ENCODE peak calls at places on chromosomes 6 and 20, in eight cellular contexts. S, B, R, V, A, D, I and M are unnamed samples.

GRCh38 chr20:36344517-36345132 is 38.5 kb downstream of the DLGAP4 start:
- DNase-seq in S (peak), B (peak), R (peak), V (peak), A (peak), D (no peak), I (peak), M (peak)

GRCh38 chr6:85126448-85127178 is 323.3 kb upstream of the NT5E start:
- DNase-seq in S (peak), B (peak), R (peak), V (peak), A (no peak), D (no peak), I (peak), M (peak)

GRCh38 chr20:23414526-23415188 is 6.6 kb downstream of the NAPB start:
- DNase-seq in S (no peak), B (no peak), R (no peak), V (no peak), A (no peak), D (no peak), I (no peak), M (no peak)

GRCh38 chr6:52020961-52021570 is 66.3 kb downstream of the PKHD1 start:
- DNase-seq in S (no peak), B (peak), R (no peak), V (peak), A (no peak), D (no peak), I (no peak), M (peak)

GRCh38 chr6:45467853-45468252 is 90.1 kb upstream of the SUPT3H start:
- DNase-seq in S (peak), B (no peak), R (no peak), V (no peak), A (no peak), D (no peak), I (no peak), M (no peak)

GRCh38 chr6:156695747-156696146 is 81.4 kb upstream of the ARID1B start:
- DNase-seq in S (no peak), B (no peak), R (no peak), V (no peak), A (no peak), D (no peak), I (no peak), M (no peak)

GRCh38 chr6:156925718-156926607 is 148.8 kb downstream of the ARID1B start:
- DNase-seq in S (no peak), B (no peak), R (no peak), V (no peak), A (no peak), D (no peak), I (no peak), M (no peak)

GRCh38 chr20:44720617-44720993 is 5.4 kb downstream of the CCN5 start:
- DNase-seq in S (no peak), B (peak), R (no peak), V (peak), A (no peak), D (no peak), I (no peak), M (peak)

GRCh38 chr20:21656299-21657067 is 49.0 kb upstream of the PAX1 start:
- DNase-seq in S (no peak), B (no peak), R (no peak), V (no peak), A (no peak), D (no peak), I (no peak), M (no peak)

GRCh38 chr6:146289816-146290588 is 253.6 kb upstream of the RAB32 start:
- DNase-seq in S (peak), B (peak), R (peak), V (peak), A (no peak), D (no peak), I (no peak), M (peak)

GRCh38 chr6:21946298-21946783 is 350.5 kb downstream of the PRL start:
- DNase-seq in S (no peak), B (peak), R (peak), V (peak), A (no peak), D (no peak), I (no peak), M (peak)

GRCh38 chr6:1424306-1424927 is 35.0 kb downstream of the FOXF2 start:
- DNase-seq in S (peak), B (peak), R (no peak), V (peak), A (no peak), D (no peak), I (peak), M (peak)

GRCh38 chr6:137315081-137315480 is 95.9 kb upstream of the IFNGR1 start:
- DNase-seq in S (peak), B (no peak), R (no peak), V (no peak), A (no peak), D (no peak), I (no peak), M (no peak)

GRCh38 chr20:51368461-51369211 is 173.9 kb downstream of the NFATC2 start:
- DNase-seq in S (no peak), B (no peak), R (no peak), V (no peak), A (no peak), D (no peak), I (no peak), M (no peak)

GRCh38 chr6:125733516-125734300 is 15.7 kb upstream of the HEY2 start:
- DNase-seq in S (no peak), B (no peak), R (no peak), V (no peak), A (no peak), D (no peak), I (no peak), M (no peak)

GRCh38 chr6:140436023-140436811 is 1061.8 kb upstream of the CITED2 start:
- DNase-seq in S (no peak), B (peak), R (peak), V (peak), A (no peak), D (no peak), I (peak), M (no peak)

GRCh38 chr6:14706378-14706929 is 539.4 kb upstream of the JARID2 start:
- DNase-seq in S (no peak), B (peak), R (peak), V (peak), A (peak), D (peak), I (no peak), M (no peak)

GRCh38 chr20:6468751-6469150 is 298.7 kb upstream of the BMP2 start:
- DNase-seq in S (no peak), B (no peak), R (no peak), V (no peak), A (no peak), D (no peak), I (no peak), M (no peak)

GRCh38 chr20:19975436-19975799 is 41.7 kb upstream of the NAA20 start:
- DNase-seq in S (no peak), B (peak), R (no peak), V (peak), A (peak), D (peak), I (peak), M (no peak)

GRCh38 chr6:130381459-130382380 is 15.9 kb downstream of the TMEM200A start:
- DNase-seq in S (no peak), B (no peak), R (no peak), V (no peak), A (no peak), D (no peak), I (no peak), M (no peak)

GRCh38 chr6:116087437-116088027 is 13.1 kb upstream of the NT5DC1 start:
- DNase-seq in S (no peak), B (peak), R (no peak), V (no peak), A (no peak), D (no peak), I (no peak), M (no peak)

GRCh38 chr20:2292711-2293110 is 3.1 kb upstream of the TGM3 start:
- DNase-seq in S (peak), B (no peak), R (no peak), V (peak), A (peak), D (no peak), I (no peak), M (no peak)

GRCh38 chr6:6556738-6557503 is 31.6 kb upstream of the LY86 start:
- DNase-seq in S (peak), B (peak), R (no peak), V (peak), A (peak), D (no peak), I (peak), M (peak)

GRCh38 chr6:106027316-106027715 is 58.8 kb upstream of the PRDM1 start:
- DNase-seq in S (no peak), B (no peak), R (no peak), V (no peak), A (no peak), D (no peak), I (no peak), M (no peak)

GRCh38 chr6:170237999-170238740 is 52.7 kb downstream of the DLL1 start:
- DNase-seq in S (no peak), B (no peak), R (no peak), V (no peak), A (no peak), D (peak), I (no peak), M (no peak)

GRCh38 chr20:41213150-41213820 is 75.9 kb downstream of the PLCG1 start:
- DNase-seq in S (no peak), B (peak), R (no peak), V (peak), A (peak), D (no peak), I (no peak), M (no peak)

GRCh38 chr6:161021978-161022743 is 30.6 kb downstream of the MAP3K4 start:
- DNase-seq in S (no peak), B (no peak), R (no peak), V (no peak), A (no peak), D (no peak), I (no peak), M (no peak)

GRCh38 chr6:137914530-137915193 is 47.6 kb downstream of the TNFAIP3 start:
- DNase-seq in S (no peak), B (no peak), R (no peak), V (no peak), A (no peak), D (no peak), I (no peak), M (no peak)

GRCh38 chr6:24117016-24117415 is 9.0 kb upstream of the NRSN1 start:
- DNase-seq in S (no peak), B (no peak), R (peak), V (no peak), A (no peak), D (no peak), I (no peak), M (no peak)

GRCh38 chr6:29564875-29565274 is 5.3 kb upstream of the UBD start:
- DNase-seq in S (no peak), B (no peak), R (no peak), V (no peak), A (no peak), D (no peak), I (no peak), M (no peak)

GRCh38 chr6:12119085-12119588 is 107.0 kb downstream of the HIVEP1 start:
- DNase-seq in S (no peak), B (no peak), R (peak), V (peak), A (no peak), D (no peak), I (peak), M (no peak)

GRCh38 chr20:44810391-44811149 is at the start of gene RIMS4:
- DNase-seq in S (no peak), B (no peak), R (no peak), V (peak), A (no peak), D (no peak), I (peak), M (peak)

GRCh38 chr20:18831830-18832229 is 18.2 kb downstream of the SCP2D1 start:
- DNase-seq in S (no peak), B (peak), R (peak), V (no peak), A (no peak), D (no peak), I (no peak), M (no peak)

GRCh38 chr6:78844899-78845298 is 22.5 kb upstream of the IRAK1BP1 start:
- DNase-seq in S (no peak), B (no peak), R (no peak), V (no peak), A (no peak), D (no peak), I (no peak), M (no peak)

GRCh38 chr6:14476793-14477531 is 359.4 kb downstream of the CD83 start:
- DNase-seq in S (no peak), B (peak), R (peak), V (peak), A (peak), D (no peak), I (no peak), M (no peak)

GRCh38 chr6:23307516-23307915 is 738.1 kb downstream of the HDGFL1 start:
- DNase-seq in S (no peak), B (no peak), R (no peak), V (no peak), A (no peak), D (no peak), I (no peak), M (no peak)

GRCh38 chr20:2022163-2022562 is 28.3 kb upstream of the PDYN start:
- DNase-seq in S (peak), B (no peak), R (no peak), V (no peak), A (no peak), D (no peak), I (peak), M (no peak)

GRCh38 chr6:80872951-80873308 is 766.5 kb downstream of the BCKDHB start:
- DNase-seq in S (no peak), B (no peak), R (no peak), V (no peak), A (no peak), D (no peak), I (no peak), M (peak)

GRCh38 chr6:130134594-130134993 is 88.2 kb downstream of the SAMD3 start:
- DNase-seq in S (no peak), B (no peak), R (no peak), V (no peak), A (no peak), D (no peak), I (no peak), M (no peak)

GRCh38 chr20:62817975-62818591 is 1.2 kb downstream of the COL9A3 start:
- DNase-seq in S (no peak), B (no peak), R (no peak), V (no peak), A (no peak), D (no peak), I (peak), M (no peak)
- H3K4me3 ChIP-seq in S (no peak), B (no peak), R (no peak), V (no peak), A (peak), D (no peak), I (no peak), M (no peak)

DNA sequence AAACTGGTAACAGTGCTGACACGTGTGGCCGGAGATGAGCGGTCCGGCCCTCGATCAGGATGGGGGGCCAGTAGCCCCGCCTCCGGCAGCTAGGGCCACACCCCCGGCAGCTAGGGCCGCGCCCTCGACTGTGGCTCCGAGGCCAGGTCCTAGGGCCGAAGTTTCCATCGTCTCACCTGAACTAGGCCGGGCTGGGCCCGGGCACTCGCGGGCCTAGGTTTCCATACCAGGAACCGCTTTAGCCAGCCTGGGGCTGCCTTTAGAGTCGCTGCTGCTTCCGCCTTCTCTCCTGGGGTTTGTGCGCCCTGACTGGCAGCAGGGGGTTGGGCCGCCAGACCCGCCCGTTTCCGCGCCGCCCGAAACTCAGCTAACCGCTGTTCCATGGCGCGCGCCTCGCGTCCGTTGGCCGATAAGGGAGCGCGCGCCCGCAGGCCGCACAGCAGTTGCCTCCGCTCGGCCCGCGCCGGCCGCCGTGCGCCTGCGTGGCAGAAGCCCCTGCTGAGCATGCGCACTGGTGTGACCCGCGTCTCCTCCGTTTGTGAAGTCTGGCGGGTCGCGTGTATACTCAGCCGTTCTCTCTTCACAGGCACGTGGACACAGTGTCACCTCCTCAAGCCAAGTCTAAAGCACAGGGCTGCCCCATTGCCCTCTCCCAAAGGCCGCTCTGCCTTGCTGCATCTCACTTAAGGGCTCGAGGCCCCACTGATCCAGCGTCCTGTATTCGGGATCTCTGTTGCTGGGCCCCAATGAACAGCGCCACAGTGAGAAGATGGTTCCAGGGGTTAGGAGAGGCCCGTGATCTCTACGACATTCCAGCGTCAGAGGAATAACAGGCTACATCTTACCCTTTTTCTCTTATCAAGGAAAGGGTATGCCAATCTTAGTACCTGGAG is at the start of gene SAYSD1:
- DNase-seq in S (peak), B (peak), R (peak), V (peak), A (peak), D (peak), I (peak), M (peak)
- H3K4me3 ChIP-seq in S (peak), B (peak), R (peak), V (peak), A (peak), D (peak), I (peak), M (peak)

GRCh38 chr20:13821876-13822275 is 37.0 kb downstream of the NDUFAF5 start:
- DNase-seq in S (peak), B (no peak), R (no peak), V (peak), A (no peak), D (no peak), I (no peak), M (no peak)
- H3K4me3 ChIP-seq in S (no peak), B (no peak), R (no peak), V (no peak), A (no peak), D (no peak), I (no peak), M (no peak)

GRCh38 chr6:75935473-75935793 is 137.0 kb downstream of the IMPG1 start:
- DNase-seq in S (no peak), B (no peak), R (no peak), V (no peak), A (no peak), D (no peak), I (no peak), M (no peak)
- H3K4me3 ChIP-seq in S (no peak), B (peak), R (peak), V (peak), A (peak), D (no peak), I (peak), M (peak)

DNA sequence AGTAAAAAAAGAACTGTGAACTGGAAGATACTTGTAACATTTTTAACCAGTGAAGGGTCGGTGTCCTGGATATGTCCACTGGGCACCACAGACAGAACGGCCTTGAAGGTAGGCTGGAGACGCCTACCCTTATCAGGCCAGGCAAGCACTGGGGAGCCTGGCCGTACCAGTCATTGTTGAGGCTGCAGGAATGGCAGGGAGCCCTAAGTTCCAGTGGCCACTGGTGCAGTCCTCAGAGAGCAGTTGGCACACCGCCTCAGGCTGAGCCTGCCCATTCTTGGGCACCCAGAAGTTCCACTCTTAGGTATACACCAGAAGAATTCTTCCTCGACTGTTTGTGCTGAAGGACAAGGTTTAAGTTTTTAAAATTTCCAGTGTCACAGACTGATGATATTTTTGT is 20.5 kb downstream of the DNAJC5 start:
- DNase-seq in S (no peak), B (no peak), R (no peak), V (no peak), A (no peak), D (no peak), I (no peak), M (no peak)
- H3K4me3 ChIP-seq in S (no peak), B (no peak), R (no peak), V (no peak), A (no peak), D (no peak), I (no peak), M (no peak)

DNA sequence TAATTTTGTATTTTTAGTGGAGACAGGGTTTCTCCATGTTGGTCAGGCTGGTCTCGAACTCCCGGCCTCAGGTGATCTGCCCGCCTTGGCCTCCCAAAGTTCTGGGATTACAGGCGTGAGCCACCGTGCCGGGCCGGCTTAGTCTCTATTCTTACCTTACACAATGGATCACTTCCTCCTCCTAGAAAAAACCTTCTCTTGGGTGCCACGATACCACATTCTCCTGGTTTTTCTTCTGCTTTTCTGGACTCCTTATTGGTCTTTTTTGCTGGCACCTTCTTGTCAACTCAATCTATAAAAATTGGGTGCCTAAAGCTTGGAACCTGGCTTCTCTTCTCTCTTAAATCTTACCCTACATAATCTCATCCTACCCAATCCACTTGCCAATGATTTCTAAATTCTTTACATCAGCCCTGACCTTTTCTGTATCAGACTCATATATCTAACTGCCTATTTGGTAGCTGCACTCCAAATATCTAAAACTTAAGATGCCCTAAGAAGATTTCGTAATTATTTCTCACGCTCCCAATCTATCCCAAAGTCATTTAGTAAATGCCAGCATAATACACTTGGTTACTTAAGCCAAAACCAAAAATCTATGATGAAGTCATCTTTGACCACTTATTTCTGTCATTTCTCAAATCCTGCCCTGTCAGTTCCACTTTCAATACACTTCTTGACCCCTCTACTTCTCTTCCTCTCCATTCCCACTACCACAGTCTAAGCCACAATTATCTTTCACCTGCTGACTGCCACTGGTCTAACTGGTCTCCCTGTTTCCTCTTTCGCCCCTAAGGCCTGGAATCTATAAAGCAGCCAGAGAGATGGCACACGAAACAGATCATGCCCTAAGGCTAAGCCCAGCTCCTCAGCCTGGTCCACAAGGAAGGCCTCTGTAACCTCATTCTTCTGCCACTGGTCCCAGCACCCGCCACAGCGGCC is 43.2 kb downstream of the ELMO2 start:
- DNase-seq in S (peak), B (no peak), R (no peak), V (no peak), A (no peak), D (no peak), I (no peak), M (no peak)
- H3K4me3 ChIP-seq in S (peak), B (peak), R (peak), V (peak), A (peak), D (peak), I (peak), M (peak)